ENCODE peak calls at places on chromosome 22, in eight cellular contexts. One of them, this sample, is unnamed.
A peak's percentile ranks its signal among the peaks of the same experiment; 100 is the strongest.

GRCh38 chr22:40441761-40442364 is 71.5 kb downstream of the SGSM3 start:
- DNase-seq in activated gamma-delta T cell treated with Interleukin-2 at 50 U/mL for 16 hours: no peak
- DNase-seq in NCI-H1092 treated with DMSO at 0.1 percent for 48 hours: no peak
- DNase-seq in foreskin melanocyte: no peak
- DNase-seq in KBM-7: no peak
- DNase-seq in activated CD4-positive, alpha-beta T cell treated with anti-CD3 and anti-CD28 coated beads for 24 hours: no peak
- DNase-seq in foreskin fibroblast: no peak
- DNase-seq in NCI-H1930: no peak
- DNase-seq in this sample: no peak

GRCh38 chr22:47337161-47337621 is 574.7 kb downstream of the TBC1D22A start:
- DNase-seq in activated CD4-positive, alpha-beta T cell treated with anti-CD3 and anti-CD28 coated beads for 24 hours: no peak
- DNase-seq in activated gamma-delta T cell treated with Interleukin-2 at 50 U/mL for 16 hours: no peak
- DNase-seq in foreskin melanocyte: peak; percentile 45
- DNase-seq in NCI-H1930: no peak
- DNase-seq in KBM-7: no peak
- DNase-seq in NCI-H1092 treated with DMSO at 0.1 percent for 48 hours: no peak
- DNase-seq in foreskin fibroblast: peak; percentile 86
- DNase-seq in this sample: peak; percentile 59

GRCh38 chr22:23533328-23533762 is 46.7 kb downstream of the IGLL1 start:
- DNase-seq in NCI-H1930: peak; percentile 14
- DNase-seq in activated gamma-delta T cell treated with Interleukin-2 at 50 U/mL for 16 hours: no peak
- DNase-seq in activated CD4-positive, alpha-beta T cell treated with anti-CD3 and anti-CD28 coated beads for 24 hours: peak; percentile 14
- DNase-seq in NCI-H1092 treated with DMSO at 0.1 percent for 48 hours: peak; percentile 17
- DNase-seq in foreskin melanocyte: no peak
- DNase-seq in foreskin fibroblast: peak; percentile 38
- DNase-seq in KBM-7: peak; percentile 38
- DNase-seq in this sample: peak; percentile 86

GRCh38 chr22:33166206-33166605 is 108.0 kb upstream of the SYN3 start:
- DNase-seq in foreskin fibroblast: no peak
- DNase-seq in NCI-H1930: no peak
- DNase-seq in NCI-H1092 treated with DMSO at 0.1 percent for 48 hours: no peak
- DNase-seq in activated gamma-delta T cell treated with Interleukin-2 at 50 U/mL for 16 hours: no peak
- DNase-seq in KBM-7: no peak
- DNase-seq in foreskin melanocyte: no peak
- DNase-seq in activated CD4-positive, alpha-beta T cell treated with anti-CD3 and anti-CD28 coated beads for 24 hours: no peak
- DNase-seq in this sample: no peak

GRCh38 chr22:30277547-30278344 is 11.1 kb upstream of the OSM start:
- DNase-seq in foreskin fibroblast: peak; percentile 75
- DNase-seq in KBM-7: peak; percentile 57
- DNase-seq in activated gamma-delta T cell treated with Interleukin-2 at 50 U/mL for 16 hours: no peak
- DNase-seq in NCI-H1092 treated with DMSO at 0.1 percent for 48 hours: no peak
- DNase-seq in activated CD4-positive, alpha-beta T cell treated with anti-CD3 and anti-CD28 coated beads for 24 hours: no peak
- DNase-seq in foreskin melanocyte: peak; percentile 32
- DNase-seq in NCI-H1930: no peak
- DNase-seq in this sample: peak; percentile 13

GRCh38 chr22:35918466-35918865 is 110.2 kb downstream of the RBFOX2 start:
- DNase-seq in activated CD4-positive, alpha-beta T cell treated with anti-CD3 and anti-CD28 coated beads for 24 hours: no peak
- DNase-seq in NCI-H1092 treated with DMSO at 0.1 percent for 48 hours: peak; percentile 43
- DNase-seq in activated gamma-delta T cell treated with Interleukin-2 at 50 U/mL for 16 hours: no peak
- DNase-seq in foreskin fibroblast: no peak
- DNase-seq in foreskin melanocyte: no peak
- DNase-seq in NCI-H1930: no peak
- DNase-seq in KBM-7: no peak
- DNase-seq in this sample: no peak

GRCh38 chr22:36497910-36498669 is 8.8 kb downstream of the FOXRED2 start:
- DNase-seq in foreskin fibroblast: no peak
- DNase-seq in activated CD4-positive, alpha-beta T cell treated with anti-CD3 and anti-CD28 coated beads for 24 hours: no peak
- DNase-seq in KBM-7: no peak
- DNase-seq in NCI-H1092 treated with DMSO at 0.1 percent for 48 hours: no peak
- DNase-seq in activated gamma-delta T cell treated with Interleukin-2 at 50 U/mL for 16 hours: no peak
- DNase-seq in foreskin melanocyte: no peak
- DNase-seq in NCI-H1930: no peak
- DNase-seq in this sample: no peak

GRCh38 chr22:25362215-25362882 is 142.9 kb downstream of the CRYBB2 start:
- DNase-seq in NCI-H1930: peak; percentile 15
- DNase-seq in foreskin melanocyte: peak; percentile 22
- DNase-seq in KBM-7: peak; percentile 67
- DNase-seq in activated CD4-positive, alpha-beta T cell treated with anti-CD3 and anti-CD28 coated beads for 24 hours: peak; percentile 66
- DNase-seq in activated gamma-delta T cell treated with Interleukin-2 at 50 U/mL for 16 hours: peak; percentile 65
- DNase-seq in foreskin fibroblast: peak; percentile 72
- DNase-seq in NCI-H1092 treated with DMSO at 0.1 percent for 48 hours: peak; percentile 42
- DNase-seq in this sample: peak; percentile 90

GRCh38 chr22:19871023-19871844 is 16.6 kb upstream of the GNB1L start:
- DNase-seq in activated CD4-positive, alpha-beta T cell treated with anti-CD3 and anti-CD28 coated beads for 24 hours: no peak
- DNase-seq in activated gamma-delta T cell treated with Interleukin-2 at 50 U/mL for 16 hours: peak; percentile 3
- DNase-seq in NCI-H1092 treated with DMSO at 0.1 percent for 48 hours: no peak
- DNase-seq in foreskin melanocyte: no peak
- DNase-seq in KBM-7: no peak
- DNase-seq in NCI-H1930: no peak
- DNase-seq in foreskin fibroblast: no peak
- DNase-seq in this sample: no peak